ENCODE peak calls at places on chromosomes 16 and 17, in four cellular contexts. W is ACHN, I is right atrium auricular region, E is AG04449. B is an unnamed sample.

GRCh38 chr17:9052921-9053320 is 31.6 kb downstream of the NTN1 start:
- DNase-seq in W (no peak), I (peak; percentile 28), E (no peak), B (peak; percentile 61)

GRCh38 chr17:49624896-49625295 is 49.2 kb downstream of the NXPH3 start:
- DNase-seq in W (no peak), I (no peak), E (no peak), B (no peak)

GRCh38 chr17:57911021-57911420 is 44.2 kb downstream of the CUEDC1 start:
- DNase-seq in W (no peak), I (no peak), E (no peak), B (no peak)

GRCh38 chr17:31321971-31322370 is 549 bp upstream of the EVI2A start:
- DNase-seq in W (no peak), I (no peak), E (no peak), B (no peak)

GRCh38 chr17:63611354-63611753 is 10.7 kb downstream of the TACO1 start:
- DNase-seq in W (no peak), I (no peak), E (no peak), B (no peak)

GRCh38 chr16:67846320-67847063 is at the start of gene NUTF2:
- DNase-seq in W (peak; percentile 97), I (peak; percentile 94), E (no peak), B (peak; percentile 92)

GRCh38 chr16:87803385-87803784 is 37.6 kb upstream of the KLHDC4 start:
- DNase-seq in W (no peak), I (no peak), E (no peak), B (no peak)

GRCh38 chr17:71966459-71967313 is 154.1 kb upstream of the SOX9 start:
- DNase-seq in W (no peak), I (peak; percentile 59), E (no peak), B (no peak)

GRCh38 chr17:79798296-79799173 is 1.7 kb upstream of the CBX8 start:
- DNase-seq in W (no peak), I (no peak), E (no peak), B (no peak)

GRCh38 chr16:2919511-2920255 is 8.0 kb downstream of the FLYWCH1 start:
- DNase-seq in W (peak; percentile 74), I (peak; percentile 78), E (no peak), B (peak; percentile 45)

GRCh38 chr16:50505714-50506542 is 42.3 kb upstream of the NKD1 start:
- DNase-seq in W (no peak), I (peak; percentile 23), E (no peak), B (no peak)

GRCh38 chr17:58265902-58266875 is 14.5 kb downstream of the MPO start:
- DNase-seq in W (no peak), I (peak; percentile 9), E (no peak), B (no peak)

GRCh38 chr17:7552621-7553051 is 3.8 kb downstream of the TNFSF12 start:
- DNase-seq in W (no peak), I (no peak), E (no peak), B (no peak)

GRCh38 chr16:58102665-58103427 is 26.3 kb downstream of the CFAP20 start:
- DNase-seq in W (no peak), I (no peak), E (no peak), B (no peak)

GRCh38 chr16:80280557-80280956 is 260.2 kb upstream of the DYNLRB2 start:
- DNase-seq in W (no peak), I (no peak), E (no peak), B (no peak)

GRCh38 chr16:48526058-48526957 is 83.7 kb downstream of the N4BP1 start:
- DNase-seq in W (peak; percentile 37), I (no peak), E (no peak), B (peak; percentile 44)

GRCh38 chr17:34571428-34572130 is 7.8 kb upstream of the TMEM132E start:
- DNase-seq in W (no peak), I (no peak), E (no peak), B (no peak)

GRCh38 chr16:4263504-4264436 is 9.1 kb downstream of the TFAP4 start:
- DNase-seq in W (no peak), I (no peak), E (no peak), B (no peak)

GRCh38 chr17:42521666-42522262 is 14.3 kb upstream of the NAGLU start:
- DNase-seq in W (no peak), I (no peak), E (no peak), B (no peak)

GRCh38 chr17:28563475-28563874 is 7.8 kb downstream of the PIGS start:
- DNase-seq in W (peak; percentile 98), I (no peak), E (peak; percentile 23), B (no peak)

GRCh38 chr16:17266606-17267313 is 204.0 kb downstream of the XYLT1 start:
- DNase-seq in W (no peak), I (no peak), E (no peak), B (no peak)

GRCh38 chr16:22109258-22109898 is 17.0 kb downstream of the VWA3A start:
- DNase-seq in W (no peak), I (no peak), E (no peak), B (no peak)

GRCh38 chr16:89589241-89589926 is 13.8 kb downstream of the CPNE7 start:
- DNase-seq in W (no peak), I (no peak), E (no peak), B (no peak)

GRCh38 chr17:47941998-47942490 is 673 bp downstream of the PNPO start:
- DNase-seq in W (no peak), I (no peak), E (no peak), B (no peak)

GRCh38 chr16:49342336-49343265 is 31.0 kb upstream of the C16orf78 start:
- DNase-seq in W (no peak), I (peak; percentile 18), E (no peak), B (no peak)

GRCh38 chr16:29893553-29893952 is 5.8 kb downstream of the SEZ6L2 start:
- DNase-seq in W (no peak), I (no peak), E (no peak), B (no peak)

GRCh38 chr17:42530952-42531454 is 5.0 kb upstream of the NAGLU start:
- DNase-seq in W (no peak), I (no peak), E (no peak), B (no peak)

GRCh38 chr17:17841620-17842025 is 4.8 kb upstream of the SREBF1 start:
- DNase-seq in W (no peak), I (no peak), E (no peak), B (no peak)

GRCh38 chr16:20883554-20884239 is 16.5 kb downstream of the DCUN1D3 start:
- DNase-seq in W (no peak), I (no peak), E (no peak), B (no peak)

GRCh38 chr17:10217916-10218315 is 19.5 kb upstream of the GAS7 start:
- DNase-seq in W (no peak), I (no peak), E (no peak), B (no peak)

GRCh38 chr16:17287401-17287800 is 183.4 kb downstream of the XYLT1 start:
- DNase-seq in W (no peak), I (no peak), E (no peak), B (no peak)